ENCODE peak calls at places on chromosomes 7 and 10, in eight cellular contexts. L is choroid plexus epithelial cell; Y is stimulated activated CD4-positive, alpha-beta T cell treated with anti-CD3 and anti-CD28 coated beads, Interleukin-4, amount 100 ng/mL, for 4 hours; Q is GM23248; H is fibroblast of lung; D is NCI-H1694; I is cardiac fibroblast; U is adrenal gland. P is an unnamed sample.

GRCh38 chr10:124226271-124226911 is 133.0 kb upstream of the CHST15 start:
- DNase-seq in L (no peak), Y (no peak), Q (no peak), H (no peak), D (no peak), I (no peak), U (no peak), P (no peak)

GRCh38 chr7:47383696-47384445 is 198.0 kb downstream of the TNS3 start:
- DNase-seq in L (no peak), Y (no peak), Q (no peak), H (no peak), D (no peak), I (no peak), U (no peak), P (no peak)

GRCh38 chr7:17057143-17057509 is 175.3 kb upstream of the AGR3 start:
- DNase-seq in L (no peak), Y (no peak), Q (no peak), H (no peak), D (no peak), I (no peak), U (no peak), P (no peak)

GRCh38 chr10:80416401-80417098 is 8.2 kb downstream of the PRXL2A start:
- DNase-seq in L (peak; percentile 95), Y (no peak), Q (no peak), H (peak; percentile 34), D (no peak), I (peak; percentile 10), U (no peak), P (no peak)

GRCh38 chr10:27100800-27101347 is 580 bp upstream of the ANKRD26 start:
- DNase-seq in L (no peak), Y (peak; percentile 7), Q (no peak), H (no peak), D (peak; percentile 58), I (no peak), U (peak; percentile 31), P (peak; percentile 22)

GRCh38 chr10:14325325-14325955 is 5.3 kb downstream of the FRMD4A start:
- DNase-seq in L (peak; percentile 56), Y (peak; percentile 62), Q (peak; percentile 2), H (no peak), D (no peak), I (peak; percentile 55), U (no peak), P (peak; percentile 21)

GRCh38 chr10:122480146-122480833 is 18.9 kb downstream of the HTRA1 start:
- DNase-seq in L (no peak), Y (no peak), Q (no peak), H (no peak), D (no peak), I (no peak), U (no peak), P (no peak)

GRCh38 chr10:60944159-60944909 is at the start of gene RHOBTB1:
- DNase-seq in L (peak; percentile 80), Y (peak; percentile 20), Q (peak; percentile 92), H (peak; percentile 85), D (peak; percentile 43), I (peak; percentile 82), U (peak; percentile 84), P (peak; percentile 10)

GRCh38 chr7:25677595-25677994 is 449.3 kb upstream of the NPVF start:
- DNase-seq in L (no peak), Y (no peak), Q (no peak), H (no peak), D (no peak), I (no peak), U (no peak), P (no peak)

GRCh38 chr7:107920048-107920772 is 29.2 kb downstream of the DLD start:
- DNase-seq in L (peak; percentile 65), Y (no peak), Q (no peak), H (peak; percentile 36), D (no peak), I (peak; percentile 31), U (no peak), P (no peak)

GRCh38 chr7:106074257-106074656 is 37.9 kb downstream of the SYPL1 start:
- DNase-seq in L (no peak), Y (no peak), Q (no peak), H (no peak), D (no peak), I (no peak), U (no peak), P (no peak)